ENCODE peak calls at places on chromosome 13, in five cellular contexts. K is lung, N is neuronal stem cell, A is adrenal gland, W is mucosa of descending colon. Y is an unnamed sample. For H3K9me3, the result is how much of the 10 kb centered on the place peaks cover.

GRCh38 chr13:33611016-33611805 is 206.7 kb upstream of the RFC3 start:
- DNase-seq in K (peak), N (peak), A (peak), W (no peak), Y (peak)

GRCh38 chr13:24043590-24044350 is 116.8 kb upstream of the SPATA13 start:
- DNase-seq in K (no peak), N (no peak), A (no peak), W (no peak), Y (no peak)

GRCh38 chr13:89514534-89515312 is 1832.8 kb upstream of the MIR17HG start:
- DNase-seq in K (no peak), N (peak), A (peak), W (no peak), Y (no peak)

GRCh38 chr13:79480954-79481684 is at the start of gene NDFIP2:
- DNase-seq in K (peak), N (peak), A (peak), W (peak), Y (peak)

GRCh38 chr13:35157143-35157755 is 215.2 kb downstream of the NBEA start:
- DNase-seq in K (peak), N (peak), A (peak), W (no peak), Y (no peak)

GRCh38 chr13:50124536-50125305 is 109.5 kb downstream of the KCNRG start:
- DNase-seq in K (no peak), N (peak), A (peak), W (peak), Y (peak)

GRCh38 chr13:66563076-66563475 is 667.1 kb downstream of the PCDH9 start:
- DNase-seq in K (no peak), N (no peak), A (no peak), W (no peak), Y (no peak)

GRCh38 chr13:40146586-40147240 is 491.3 kb downstream of the COG6 start:
- DNase-seq in K (no peak), N (no peak), A (no peak), W (no peak), Y (no peak)

GRCh38 chr13:97307544-97307881 is 85.4 kb downstream of the MBNL2 start:
- DNase-seq in K (no peak), N (no peak), A (no peak), W (no peak), Y (no peak)

GRCh38 chr13:113491418-113491883 is 940 bp upstream of the DCUN1D2 start:
- DNase-seq in K (no peak), N (peak), A (peak), W (peak), Y (peak)

GRCh38 chr13:31625115-31625514 is 114.2 kb upstream of the RXFP2 start:
- DNase-seq in K (no peak), N (no peak), A (no peak), W (no peak), Y (no peak)

GRCh38 chr13:112254900-112255299 is 121.3 kb upstream of the SPACA7 start:
- DNase-seq in K (peak), N (no peak), A (peak), W (no peak), Y (no peak)
- H3K9me3 ChIP-seq in K (under half), N (under half), A (under half), W (under half), Y (under half)

DNA sequence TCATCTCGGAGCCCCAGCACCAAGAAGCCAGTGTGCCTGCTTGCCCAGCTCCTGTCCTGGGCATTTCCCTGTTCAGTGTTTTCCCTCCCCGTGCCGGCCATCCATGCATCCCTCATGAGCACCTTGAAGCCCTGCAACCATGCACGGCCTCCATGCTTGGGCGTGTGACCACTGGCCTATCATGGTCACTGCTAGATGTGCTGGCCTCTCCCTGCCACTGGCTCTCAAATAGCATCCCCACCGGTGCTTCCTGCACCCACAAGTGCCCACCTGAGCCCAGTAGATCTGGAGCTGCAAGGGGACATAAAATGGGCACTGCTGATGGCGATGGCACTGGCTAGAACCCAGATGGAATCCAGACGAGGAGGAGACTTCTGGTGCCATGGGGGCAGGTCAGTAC is 126.0 kb downstream of the TUBA3C start:
- DNase-seq in K (peak), N (no peak), A (no peak), W (no peak), Y (no peak)
- H3K9me3 ChIP-seq in K (under half), N (half or more), A (under half), W (half or more), Y (under half)

DNA sequence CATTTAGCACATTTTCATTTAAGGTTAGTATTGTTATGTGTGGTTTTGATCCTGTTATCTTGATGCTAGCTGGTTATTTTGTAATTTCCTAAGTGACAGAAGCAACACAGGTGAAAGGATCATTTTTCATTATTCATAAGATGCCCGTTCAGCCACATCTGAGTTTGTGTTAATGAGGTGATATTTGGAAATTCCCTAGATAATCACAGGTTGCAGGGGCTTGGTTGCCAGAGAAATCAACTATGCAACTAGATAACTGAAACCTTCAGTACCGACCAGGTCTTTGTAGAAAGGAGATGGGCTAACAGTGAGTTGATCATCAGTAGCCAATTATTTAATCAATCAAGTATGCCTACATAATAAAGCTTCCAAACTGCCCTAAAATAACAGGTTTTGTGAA is 121.3 kb upstream of the UFM1 start:
- DNase-seq in K (no peak), N (no peak), A (no peak), W (no peak), Y (no peak)
- H3K9me3 ChIP-seq in K (under half), N (under half), A (under half), W (under half), Y (under half)

DNA sequence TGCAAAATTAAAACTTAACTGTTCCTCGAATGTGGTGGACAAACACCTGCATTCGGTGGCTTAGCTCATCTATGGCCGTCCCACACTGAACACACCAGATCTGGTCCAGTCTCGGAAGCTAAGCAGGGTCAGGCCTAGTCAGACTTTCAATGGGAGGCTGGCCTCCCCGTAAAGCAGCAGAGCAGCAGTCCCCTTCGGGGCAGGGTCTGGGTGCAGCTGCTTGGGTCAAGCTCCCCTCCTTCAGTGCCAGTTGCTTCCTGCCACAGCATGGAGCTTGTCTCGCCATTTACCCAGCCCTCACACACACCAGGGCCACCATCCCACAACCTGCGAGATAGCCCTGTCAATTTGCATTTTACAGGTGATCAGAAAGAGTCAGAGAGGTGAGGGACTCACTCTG is 93.2 kb downstream of the TUBA3C start:
- DNase-seq in K (peak), N (no peak), A (no peak), W (no peak), Y (no peak)
- H3K9me3 ChIP-seq in K (under half), N (half or more), A (under half), W (half or more), Y (under half)

DNA sequence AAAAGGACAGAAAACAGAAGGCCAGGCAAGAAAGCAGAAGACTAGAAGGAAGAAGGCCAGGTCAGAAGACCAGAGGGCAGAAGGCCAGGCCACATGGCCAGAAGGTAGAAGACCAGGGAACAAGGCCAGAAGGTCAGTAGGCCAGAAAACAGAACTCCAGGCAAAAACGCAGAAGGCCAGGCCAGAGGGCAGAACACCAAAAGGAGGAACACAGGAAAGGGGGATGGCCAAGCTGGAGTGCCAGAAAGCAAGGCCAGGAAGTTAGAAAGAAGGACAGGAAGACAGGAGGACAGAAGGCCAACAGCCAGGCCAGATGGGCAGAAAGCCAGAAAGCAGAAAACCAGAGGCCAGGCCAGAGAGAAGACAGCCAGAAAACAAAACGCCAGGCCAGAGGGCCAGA is 185.4 kb downstream of the TUBA3C start:
- DNase-seq in K (no peak), N (no peak), A (no peak), W (no peak), Y (peak)
- H3K9me3 ChIP-seq in K (under half), N (half or more), A (under half), W (half or more), Y (under half)

DNA sequence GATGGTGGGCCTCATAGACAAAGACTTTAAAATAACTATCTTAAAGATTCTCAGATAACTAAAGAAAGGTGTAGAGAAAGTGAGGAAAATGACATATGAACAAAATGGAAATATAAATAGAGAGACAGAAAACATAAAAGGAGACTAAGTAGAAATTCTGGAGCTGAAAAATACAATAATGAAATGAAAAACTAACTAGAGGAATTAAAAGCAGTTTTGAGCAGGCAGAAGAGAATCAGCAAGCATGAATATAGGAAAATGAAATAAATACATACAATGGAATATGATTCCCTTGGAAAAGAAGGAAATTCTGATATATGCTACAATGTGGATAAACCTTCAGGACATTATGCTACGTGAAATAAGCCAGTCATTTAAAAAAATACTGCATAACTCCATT is 3.9 kb downstream of the EEF1AKMT1 start:
- DNase-seq in K (no peak), N (no peak), A (no peak), W (no peak), Y (no peak)
- H3K9me3 ChIP-seq in K (under half), N (under half), A (under half), W (under half), Y (under half)

GRCh38 chr13:48449656-48450055 is 36.7 kb upstream of the LPAR6 start:
- DNase-seq in K (no peak), N (no peak), A (no peak), W (no peak), Y (no peak)
- H3K9me3 ChIP-seq in K (under half), N (under half), A (under half), W (under half), Y (under half)

DNA sequence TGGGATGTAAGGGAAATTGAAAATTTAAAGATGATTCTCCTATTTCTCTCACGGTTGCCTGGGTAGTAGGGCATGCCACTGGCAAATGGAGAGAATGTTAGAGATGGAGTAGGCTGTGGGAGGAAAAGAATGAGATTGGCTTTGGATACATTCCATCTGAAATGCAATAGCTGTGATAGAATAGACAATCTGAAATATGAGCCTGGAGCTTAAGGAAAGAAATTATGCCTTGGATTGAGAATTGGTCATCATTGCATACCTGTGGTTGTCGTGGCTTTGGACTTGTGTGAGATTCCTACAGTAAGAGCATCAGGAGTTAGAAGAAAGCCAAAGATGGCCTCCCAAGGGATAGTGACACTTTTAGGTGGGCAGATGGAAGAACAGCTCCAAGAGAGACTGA is 305.1 kb upstream of the SLC10A2 start:
- DNase-seq in K (no peak), N (no peak), A (no peak), W (no peak), Y (no peak)
- H3K9me3 ChIP-seq in K (under half), N (under half), A (under half), W (under half), Y (under half)